ENCODE peak calls at places on chromosomes 4 and X, in nine cellular contexts. One of them, this sample, is unnamed.

GRCh38 chr4:2583092-2583491 is 46.6 kb downstream of the FAM193A start:
- DNase-seq in fibroblast of the aortic adventitia: no peak
- DNase-seq in HEK293T: no peak
- DNase-seq in glutamatergic neuron: no peak
- DNase-seq in EL: no peak
- DNase-seq in RWPE1: no peak
- DNase-seq in activated CD4-positive, alpha-beta T cell treated with anti-CD3 and anti-CD28 coated beads for 48 hours: no peak
- DNase-seq in substantia nigra: no peak
- DNase-seq in cardiac muscle cell: no peak
- DNase-seq in this sample: no peak

GRCh38 chrX:47561653-47562151 is 697 bp downstream of the ARAF start:
- DNase-seq in cardiac muscle cell: no peak
- DNase-seq in fibroblast of the aortic adventitia: no peak
- DNase-seq in activated CD4-positive, alpha-beta T cell treated with anti-CD3 and anti-CD28 coated beads for 48 hours: no peak
- DNase-seq in EL: no peak
- DNase-seq in RWPE1: no peak
- DNase-seq in substantia nigra: no peak
- DNase-seq in HEK293T: no peak
- DNase-seq in glutamatergic neuron: no peak
- DNase-seq in this sample: no peak

GRCh38 chr4:139050436-139050835 is 34.9 kb downstream of the NOCT start:
- DNase-seq in substantia nigra: no peak
- DNase-seq in fibroblast of the aortic adventitia: peak
- DNase-seq in HEK293T: no peak
- DNase-seq in cardiac muscle cell: no peak
- DNase-seq in EL: peak
- DNase-seq in glutamatergic neuron: no peak
- DNase-seq in RWPE1: no peak
- DNase-seq in activated CD4-positive, alpha-beta T cell treated with anti-CD3 and anti-CD28 coated beads for 48 hours: no peak
- DNase-seq in this sample: no peak

GRCh38 chrX:13791559-13791958 is 25.3 kb downstream of the GPM6B start:
- DNase-seq in glutamatergic neuron: no peak
- DNase-seq in EL: no peak
- DNase-seq in RWPE1: no peak
- DNase-seq in fibroblast of the aortic adventitia: no peak
- DNase-seq in substantia nigra: peak
- DNase-seq in cardiac muscle cell: no peak
- DNase-seq in activated CD4-positive, alpha-beta T cell treated with anti-CD3 and anti-CD28 coated beads for 48 hours: no peak
- DNase-seq in HEK293T: no peak
- DNase-seq in this sample: no peak

GRCh38 chr4:173752610-173753009 is 222.6 kb upstream of the HAND2 start:
- DNase-seq in HEK293T: peak
- DNase-seq in EL: peak
- DNase-seq in substantia nigra: no peak
- DNase-seq in fibroblast of the aortic adventitia: peak
- DNase-seq in glutamatergic neuron: peak
- DNase-seq in RWPE1: no peak
- DNase-seq in activated CD4-positive, alpha-beta T cell treated with anti-CD3 and anti-CD28 coated beads for 48 hours: peak
- DNase-seq in cardiac muscle cell: peak
- DNase-seq in this sample: peak

GRCh38 chrX:12447448-12448154 is 309.3 kb downstream of the FRMPD4 start:
- DNase-seq in fibroblast of the aortic adventitia: peak
- DNase-seq in glutamatergic neuron: no peak
- DNase-seq in substantia nigra: no peak
- DNase-seq in HEK293T: no peak
- DNase-seq in RWPE1: peak
- DNase-seq in EL: peak
- DNase-seq in activated CD4-positive, alpha-beta T cell treated with anti-CD3 and anti-CD28 coated beads for 48 hours: no peak
- DNase-seq in cardiac muscle cell: no peak
- DNase-seq in this sample: no peak

GRCh38 chr4:7379161-7379560 is 55.6 kb downstream of the PSAPL1 start:
- DNase-seq in fibroblast of the aortic adventitia: no peak
- DNase-seq in HEK293T: no peak
- DNase-seq in EL: no peak
- DNase-seq in RWPE1: no peak
- DNase-seq in activated CD4-positive, alpha-beta T cell treated with anti-CD3 and anti-CD28 coated beads for 48 hours: no peak
- DNase-seq in glutamatergic neuron: no peak
- DNase-seq in substantia nigra: no peak
- DNase-seq in cardiac muscle cell: no peak
- DNase-seq in this sample: no peak

GRCh38 chrX:133674726-133675470 is 259.6 kb upstream of the GPC4 start:
- DNase-seq in fibroblast of the aortic adventitia: no peak
- DNase-seq in glutamatergic neuron: no peak
- DNase-seq in substantia nigra: no peak
- DNase-seq in activated CD4-positive, alpha-beta T cell treated with anti-CD3 and anti-CD28 coated beads for 48 hours: no peak
- DNase-seq in EL: no peak
- DNase-seq in cardiac muscle cell: peak
- DNase-seq in RWPE1: peak
- DNase-seq in HEK293T: no peak
- DNase-seq in this sample: no peak

GRCh38 chr4:54067163-54067562 is 2.8 kb upstream of the CHIC2 start:
- DNase-seq in fibroblast of the aortic adventitia: peak
- DNase-seq in glutamatergic neuron: no peak
- DNase-seq in HEK293T: no peak
- DNase-seq in substantia nigra: no peak
- DNase-seq in cardiac muscle cell: no peak
- DNase-seq in activated CD4-positive, alpha-beta T cell treated with anti-CD3 and anti-CD28 coated beads for 48 hours: no peak
- DNase-seq in RWPE1: peak
- DNase-seq in EL: peak
- DNase-seq in this sample: no peak

GRCh38 chrX:118418811-118419251 is 72.9 kb downstream of the WDR44 start:
- DNase-seq in RWPE1: no peak
- DNase-seq in EL: no peak
- DNase-seq in HEK293T: no peak
- DNase-seq in substantia nigra: no peak
- DNase-seq in activated CD4-positive, alpha-beta T cell treated with anti-CD3 and anti-CD28 coated beads for 48 hours: no peak
- DNase-seq in cardiac muscle cell: no peak
- DNase-seq in fibroblast of the aortic adventitia: no peak
- DNase-seq in glutamatergic neuron: no peak
- DNase-seq in this sample: no peak

GRCh38 chrX:142898164-142898563 is 127.6 kb upstream of the SPANXN4 start:
- DNase-seq in EL: no peak
- DNase-seq in fibroblast of the aortic adventitia: no peak
- DNase-seq in glutamatergic neuron: no peak
- DNase-seq in substantia nigra: no peak
- DNase-seq in HEK293T: no peak
- DNase-seq in RWPE1: no peak
- DNase-seq in cardiac muscle cell: no peak
- DNase-seq in activated CD4-positive, alpha-beta T cell treated with anti-CD3 and anti-CD28 coated beads for 48 hours: no peak
- DNase-seq in this sample: no peak

GRCh38 chr4:161197912-161198311 is 965.9 kb downstream of the FSTL5 start:
- DNase-seq in fibroblast of the aortic adventitia: no peak
- DNase-seq in HEK293T: no peak
- DNase-seq in activated CD4-positive, alpha-beta T cell treated with anti-CD3 and anti-CD28 coated beads for 48 hours: no peak
- DNase-seq in glutamatergic neuron: no peak
- DNase-seq in RWPE1: no peak
- DNase-seq in substantia nigra: no peak
- DNase-seq in EL: no peak
- DNase-seq in cardiac muscle cell: no peak
- DNase-seq in this sample: no peak

GRCh38 chrX:130082244-130083106 is 27.8 kb downstream of the ELF4 start:
- DNase-seq in HEK293T: no peak
- DNase-seq in RWPE1: no peak
- DNase-seq in substantia nigra: no peak
- DNase-seq in glutamatergic neuron: no peak
- DNase-seq in cardiac muscle cell: no peak
- DNase-seq in fibroblast of the aortic adventitia: peak
- DNase-seq in EL: no peak
- DNase-seq in activated CD4-positive, alpha-beta T cell treated with anti-CD3 and anti-CD28 coated beads for 48 hours: peak
- DNase-seq in this sample: peak

GRCh38 chr4:770022-770421 is 55.9 kb downstream of the CPLX1 start:
- DNase-seq in RWPE1: no peak
- DNase-seq in glutamatergic neuron: no peak
- DNase-seq in EL: no peak
- DNase-seq in activated CD4-positive, alpha-beta T cell treated with anti-CD3 and anti-CD28 coated beads for 48 hours: no peak
- DNase-seq in HEK293T: no peak
- DNase-seq in fibroblast of the aortic adventitia: no peak
- DNase-seq in cardiac muscle cell: no peak
- DNase-seq in substantia nigra: no peak
- DNase-seq in this sample: no peak

GRCh38 chr4:173288296-173288695 is 45.9 kb downstream of the HMGB2 start:
- DNase-seq in cardiac muscle cell: peak
- DNase-seq in fibroblast of the aortic adventitia: peak
- DNase-seq in activated CD4-positive, alpha-beta T cell treated with anti-CD3 and anti-CD28 coated beads for 48 hours: peak
- DNase-seq in substantia nigra: no peak
- DNase-seq in RWPE1: peak
- DNase-seq in glutamatergic neuron: peak
- DNase-seq in HEK293T: no peak
- DNase-seq in EL: peak
- DNase-seq in this sample: peak

GRCh38 chr4:76741663-76742020 is 156.3 kb downstream of the SOWAHB start:
- DNase-seq in glutamatergic neuron: no peak
- DNase-seq in RWPE1: no peak
- DNase-seq in EL: no peak
- DNase-seq in HEK293T: no peak
- DNase-seq in activated CD4-positive, alpha-beta T cell treated with anti-CD3 and anti-CD28 coated beads for 48 hours: no peak
- DNase-seq in cardiac muscle cell: no peak
- DNase-seq in fibroblast of the aortic adventitia: no peak
- DNase-seq in substantia nigra: no peak
- DNase-seq in this sample: no peak

GRCh38 chrX:17032351-17032750 is 85.9 kb downstream of the REPS2 start:
- DNase-seq in substantia nigra: no peak
- DNase-seq in fibroblast of the aortic adventitia: peak
- DNase-seq in RWPE1: peak
- DNase-seq in cardiac muscle cell: no peak
- DNase-seq in HEK293T: no peak
- DNase-seq in activated CD4-positive, alpha-beta T cell treated with anti-CD3 and anti-CD28 coated beads for 48 hours: no peak
- DNase-seq in EL: peak
- DNase-seq in glutamatergic neuron: no peak
- DNase-seq in this sample: no peak

GRCh38 chr4:95614684-95615205 is 66.0 kb upstream of the UNC5C start:
- DNase-seq in cardiac muscle cell: no peak
- DNase-seq in glutamatergic neuron: no peak
- DNase-seq in activated CD4-positive, alpha-beta T cell treated with anti-CD3 and anti-CD28 coated beads for 48 hours: no peak
- DNase-seq in substantia nigra: no peak
- DNase-seq in RWPE1: no peak
- DNase-seq in EL: no peak
- DNase-seq in HEK293T: no peak
- DNase-seq in fibroblast of the aortic adventitia: no peak
- DNase-seq in this sample: no peak

GRCh38 chr4:13920901-13921300 is 293.4 kb upstream of the BOD1L1 start:
- DNase-seq in EL: peak
- DNase-seq in activated CD4-positive, alpha-beta T cell treated with anti-CD3 and anti-CD28 coated beads for 48 hours: no peak
- DNase-seq in HEK293T: no peak
- DNase-seq in cardiac muscle cell: no peak
- DNase-seq in substantia nigra: no peak
- DNase-seq in RWPE1: peak
- DNase-seq in fibroblast of the aortic adventitia: peak
- DNase-seq in glutamatergic neuron: no peak
- DNase-seq in this sample: no peak

GRCh38 chr4:160194716-160195115 is 1091.8 kb downstream of the RAPGEF2 start:
- DNase-seq in fibroblast of the aortic adventitia: no peak
- DNase-seq in EL: no peak
- DNase-seq in HEK293T: no peak
- DNase-seq in RWPE1: no peak
- DNase-seq in substantia nigra: no peak
- DNase-seq in activated CD4-positive, alpha-beta T cell treated with anti-CD3 and anti-CD28 coated beads for 48 hours: no peak
- DNase-seq in glutamatergic neuron: no peak
- DNase-seq in cardiac muscle cell: no peak
- DNase-seq in this sample: no peak

GRCh38 chr4:153927546-153927945 is 138.7 kb upstream of the SFRP2 start:
- DNase-seq in HEK293T: no peak
- DNase-seq in EL: no peak
- DNase-seq in substantia nigra: no peak
- DNase-seq in RWPE1: no peak
- DNase-seq in glutamatergic neuron: no peak
- DNase-seq in activated CD4-positive, alpha-beta T cell treated with anti-CD3 and anti-CD28 coated beads for 48 hours: no peak
- DNase-seq in fibroblast of the aortic adventitia: no peak
- DNase-seq in cardiac muscle cell: no peak
- DNase-seq in this sample: no peak

GRCh38 chrX:153446950-153447580 is 1.2 kb upstream of the TREX2 start:
- DNase-seq in fibroblast of the aortic adventitia: no peak
- DNase-seq in HEK293T: no peak
- DNase-seq in glutamatergic neuron: no peak
- DNase-seq in cardiac muscle cell: no peak
- DNase-seq in substantia nigra: no peak
- DNase-seq in RWPE1: no peak
- DNase-seq in activated CD4-positive, alpha-beta T cell treated with anti-CD3 and anti-CD28 coated beads for 48 hours: no peak
- DNase-seq in EL: no peak
- DNase-seq in this sample: no peak

GRCh38 chr4:111639876-111640275 is 505.4 kb upstream of the FAM241A start:
- DNase-seq in HEK293T: no peak
- DNase-seq in activated CD4-positive, alpha-beta T cell treated with anti-CD3 and anti-CD28 coated beads for 48 hours: no peak
- DNase-seq in fibroblast of the aortic adventitia: peak
- DNase-seq in glutamatergic neuron: no peak
- DNase-seq in cardiac muscle cell: no peak
- DNase-seq in RWPE1: peak
- DNase-seq in substantia nigra: no peak
- DNase-seq in EL: peak
- DNase-seq in this sample: no peak

GRCh38 chrX:109384569-109385174 is 97.2 kb downstream of the GUCY2F start:
- DNase-seq in activated CD4-positive, alpha-beta T cell treated with anti-CD3 and anti-CD28 coated beads for 48 hours: no peak
- DNase-seq in RWPE1: no peak
- DNase-seq in substantia nigra: no peak
- DNase-seq in glutamatergic neuron: no peak
- DNase-seq in cardiac muscle cell: peak
- DNase-seq in fibroblast of the aortic adventitia: peak
- DNase-seq in HEK293T: peak
- DNase-seq in EL: peak
- DNase-seq in this sample: no peak

GRCh38 chrX:22429704-22430103 is 157.0 kb downstream of the CBLL2 start:
- DNase-seq in glutamatergic neuron: no peak
- DNase-seq in fibroblast of the aortic adventitia: no peak
- DNase-seq in HEK293T: no peak
- DNase-seq in cardiac muscle cell: no peak
- DNase-seq in EL: no peak
- DNase-seq in RWPE1: no peak
- DNase-seq in activated CD4-positive, alpha-beta T cell treated with anti-CD3 and anti-CD28 coated beads for 48 hours: no peak
- DNase-seq in substantia nigra: no peak
- DNase-seq in this sample: no peak

GRCh38 chr4:98659741-98660507 is 1.5 kb upstream of the TSPAN5 start:
- DNase-seq in substantia nigra: no peak
- DNase-seq in HEK293T: no peak
- DNase-seq in fibroblast of the aortic adventitia: peak
- DNase-seq in EL: peak
- DNase-seq in RWPE1: peak
- DNase-seq in glutamatergic neuron: no peak
- DNase-seq in cardiac muscle cell: no peak
- DNase-seq in activated CD4-positive, alpha-beta T cell treated with anti-CD3 and anti-CD28 coated beads for 48 hours: no peak
- DNase-seq in this sample: no peak

GRCh38 chrX:55127692-55128091 is 38.9 kb downstream of the PAGE2 start:
- DNase-seq in activated CD4-positive, alpha-beta T cell treated with anti-CD3 and anti-CD28 coated beads for 48 hours: no peak
- DNase-seq in RWPE1: no peak
- DNase-seq in HEK293T: no peak
- DNase-seq in glutamatergic neuron: no peak
- DNase-seq in cardiac muscle cell: no peak
- DNase-seq in EL: peak
- DNase-seq in substantia nigra: no peak
- DNase-seq in fibroblast of the aortic adventitia: peak
- DNase-seq in this sample: no peak

GRCh38 chrX:56729152-56729557 is at the start of gene NBDY:
- DNase-seq in EL: peak
- DNase-seq in HEK293T: peak
- DNase-seq in glutamatergic neuron: peak
- DNase-seq in cardiac muscle cell: peak
- DNase-seq in activated CD4-positive, alpha-beta T cell treated with anti-CD3 and anti-CD28 coated beads for 48 hours: peak
- DNase-seq in RWPE1: no peak
- DNase-seq in substantia nigra: peak
- DNase-seq in fibroblast of the aortic adventitia: peak
- DNase-seq in this sample: peak

GRCh38 chr4:34733185-34733916 is 1511.0 kb downstream of the ARAP2 start:
- DNase-seq in cardiac muscle cell: no peak
- DNase-seq in RWPE1: no peak
- DNase-seq in substantia nigra: no peak
- DNase-seq in activated CD4-positive, alpha-beta T cell treated with anti-CD3 and anti-CD28 coated beads for 48 hours: no peak
- DNase-seq in glutamatergic neuron: no peak
- DNase-seq in fibroblast of the aortic adventitia: no peak
- DNase-seq in HEK293T: no peak
- DNase-seq in EL: no peak
- DNase-seq in this sample: no peak

GRCh38 chrX:356385-357034 is 30.2 kb downstream of the PPP2R3B start:
- DNase-seq in fibroblast of the aortic adventitia: no peak
- DNase-seq in RWPE1: peak
- DNase-seq in activated CD4-positive, alpha-beta T cell treated with anti-CD3 and anti-CD28 coated beads for 48 hours: no peak
- DNase-seq in cardiac muscle cell: no peak
- DNase-seq in glutamatergic neuron: no peak
- DNase-seq in HEK293T: no peak
- DNase-seq in EL: peak
- DNase-seq in substantia nigra: no peak
- DNase-seq in this sample: no peak

GRCh38 chr4:56870927-56871326 is 36.8 kb upstream of the REST start:
- DNase-seq in HEK293T: no peak
- DNase-seq in EL: peak
- DNase-seq in activated CD4-positive, alpha-beta T cell treated with anti-CD3 and anti-CD28 coated beads for 48 hours: no peak
- DNase-seq in glutamatergic neuron: no peak
- DNase-seq in RWPE1: no peak
- DNase-seq in cardiac muscle cell: no peak
- DNase-seq in substantia nigra: no peak
- DNase-seq in fibroblast of the aortic adventitia: peak
- DNase-seq in this sample: no peak

This sample was measured in stimulated activated CD4-positive, alpha-beta T cell treated with anti-CD3 and anti-CD28 coated beads, Interleukin-4, amount 100 ng/mL, for 24 hours.